ENCODE peak calls at places on chromosome 20, in seven cellular contexts. O, H, G, Q, S, R and A are unnamed samples.

GRCh38 chr20:44912189-44912588 is 2.3 kb downstream of the PABPC1L start:
- DNase-seq in O (no peak), H (no peak), G (no peak), Q (no peak), S (no peak), R (no peak), A (no peak)

GRCh38 chr20:36391456-36391855 is 85.3 kb downstream of the DLGAP4 start:
- DNase-seq in O (no peak), H (no peak), G (peak; percentile 24), Q (no peak), S (no peak), R (no peak), A (no peak)

GRCh38 chr20:45506398-45506797 is 9.0 kb downstream of the SPINT3 start:
- DNase-seq in O (no peak), H (no peak), G (no peak), Q (no peak), S (no peak), R (no peak), A (no peak)

GRCh38 chr20:32646486-32646885 is 27.3 kb downstream of the C20orf203 start:
- DNase-seq in O (no peak), H (no peak), G (no peak), Q (no peak), S (no peak), R (no peak), A (no peak)

GRCh38 chr20:10171864-10172751 is 46.5 kb upstream of the SNAP25 start:
- DNase-seq in O (peak; percentile 50), H (peak; percentile 70), G (peak; percentile 68), Q (peak; percentile 72), S (no peak), R (peak; percentile 45), A (no peak)

GRCh38 chr20:11271319-11271718 is 597.5 kb upstream of the JAG1 start:
- DNase-seq in O (no peak), H (no peak), G (no peak), Q (peak; percentile 48), S (no peak), R (no peak), A (no peak)

GRCh38 chr20:54015496-54015895 is 54.9 kb downstream of the BCAS1 start:
- DNase-seq in O (no peak), H (no peak), G (no peak), Q (no peak), S (no peak), R (no peak), A (no peak)

GRCh38 chr20:50467618-50468373 is 42.4 kb upstream of the PTPN1 start:
- DNase-seq in O (peak; percentile 30), H (no peak), G (peak; percentile 19), Q (peak; percentile 70), S (no peak), R (peak; percentile 44), A (no peak)

GRCh38 chr20:45080867-45081616 is 19.9 kb downstream of the KCNS1 start:
- DNase-seq in O (no peak), H (no peak), G (no peak), Q (peak; percentile 58), S (no peak), R (no peak), A (no peak)

GRCh38 chr20:49595811-49596545 is 28.0 kb upstream of the PTGIS start:
- DNase-seq in O (peak; percentile 87), H (peak; percentile 75), G (no peak), Q (no peak), S (no peak), R (peak; percentile 51), A (no peak)